ENCODE peak calls at places on chromosomes 13 and 19, in nine cellular contexts. S is thoracic aorta; X is neuronal stem cell; I is IMR-90; P is fibroblast of lung; C is stomach; W is CD8-positive, alpha-beta memory T cell; L is aorta; Q is adrenal gland. J is an unnamed sample. For H3K9me3, the result is how much of the 10 kb centered on the place peaks cover.

GRCh38 chr13:44583126-44583525 is 7.0 kb upstream of the TSC22D1 start:
- DNase-seq in W (no peak), P (peak), I (peak), C (no peak), X (no peak), S (no peak), L (no peak), Q (no peak), J (no peak)

GRCh38 chr13:21557995-21558394 is 46.0 kb downstream of the MICU2 start:
- DNase-seq in C (no peak), X (no peak), I (no peak), S (no peak), P (peak), W (no peak), Q (peak), L (no peak), J (no peak)

GRCh38 chr19:32811151-32811550 is 58.4 kb downstream of the SLC7A9 start:
- DNase-seq in X (no peak), S (no peak), W (no peak), Q (no peak), P (no peak), L (peak), C (no peak), I (no peak), J (no peak)

GRCh38 chr13:81664872-81665271 is 1323.9 kb upstream of the SPRY2 start:
- DNase-seq in P (no peak), Q (no peak), W (no peak), S (no peak), X (no peak), C (no peak), L (no peak), I (no peak), J (no peak)

GRCh38 chr13:78029891-78030290 is 111.3 kb upstream of the EDNRB start:
- DNase-seq in C (no peak), L (no peak), S (no peak), X (no peak), W (no peak), Q (no peak), I (no peak), P (no peak), J (no peak)

GRCh38 chr13:45325806-45326205 is 15.2 kb downstream of the TPT1 start:
- DNase-seq in C (no peak), Q (peak), L (no peak), W (no peak), I (peak), S (peak), P (peak), X (no peak), J (no peak)

GRCh38 chr19:15498910-15499309 is 9.4 kb upstream of the CYP4F22 start:
- DNase-seq in I (no peak), P (no peak), Q (no peak), C (no peak), W (no peak), X (no peak), S (no peak), L (no peak), J (no peak)

GRCh38 chr19:11269408-11269807 is 7.1 kb upstream of the DOCK6 start:
- DNase-seq in L (no peak), X (no peak), C (no peak), P (peak), Q (no peak), I (peak), S (no peak), W (no peak), J (no peak)

GRCh38 chr13:101289764-101290163 is 126.5 kb downstream of the NALCN start:
- DNase-seq in C (no peak), Q (no peak), W (no peak), L (no peak), I (peak), S (no peak), P (peak), X (peak), J (no peak)

GRCh38 chr19:42277821-42278809 is 9.1 kb downstream of the CIC start:
- DNase-seq in I (no peak), C (no peak), W (no peak), P (peak), L (no peak), Q (peak), S (no peak), X (no peak), J (no peak)

GRCh38 chr19:33618884-33619283 is 2.9 kb upstream of the CHST8 start:
- DNase-seq in S (no peak), L (no peak), X (no peak), C (no peak), Q (no peak), P (no peak), I (no peak), W (no peak), J (no peak)

GRCh38 chr19:18895828-18896341 is at the start of gene CERS1:
- DNase-seq in W (no peak), Q (no peak), P (peak), S (no peak), I (no peak), L (no peak), C (no peak), X (peak), J (no peak)

GRCh38 chr13:71577127-71577526 is 289.9 kb downstream of the DACH1 start:
- DNase-seq in Q (no peak), I (no peak), X (no peak), W (no peak), P (peak), L (no peak), S (no peak), C (no peak), J (no peak)

GRCh38 chr19:46951236-46951986 is 68.2 kb upstream of the NPAS1 start:
- DNase-seq in S (no peak), L (peak), C (no peak), X (no peak), W (no peak), I (peak), Q (no peak), P (peak), J (no peak)

GRCh38 chr13:61944329-61944929 is 528.8 kb upstream of the PCDH20 start:
- DNase-seq in W (no peak), C (no peak), S (no peak), X (no peak), P (no peak), I (no peak), Q (no peak), L (no peak), J (no peak)

DNA sequence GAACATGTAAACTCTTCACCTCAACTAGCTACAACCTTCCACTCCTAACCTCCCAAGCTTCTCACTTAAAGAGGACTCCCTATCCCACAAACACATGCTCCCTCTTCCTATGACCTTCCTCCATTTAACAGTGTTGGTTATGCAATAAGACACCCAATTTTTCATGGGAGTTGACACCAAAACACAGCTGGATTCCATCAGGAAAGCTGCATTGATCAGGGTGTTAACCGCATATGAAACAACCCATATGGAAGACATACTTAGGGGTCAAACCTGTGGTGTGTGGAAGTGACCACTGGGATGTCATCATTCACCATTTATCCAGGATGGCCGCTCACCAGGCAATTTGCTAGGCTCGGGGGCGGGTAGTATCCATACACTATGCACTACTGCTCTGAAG is 21.9 kb downstream of the ZNF473 start:
- DNase-seq in C (no peak), X (no peak), Q (no peak), S (no peak), I (peak), L (no peak), W (no peak), P (no peak), J (no peak)
- H3K9me3 ChIP-seq in C (half or more), X (half or more), Q (under half), S (under half), I (under half), L (under half), W (under half), P (under half), J (under half)

DNA sequence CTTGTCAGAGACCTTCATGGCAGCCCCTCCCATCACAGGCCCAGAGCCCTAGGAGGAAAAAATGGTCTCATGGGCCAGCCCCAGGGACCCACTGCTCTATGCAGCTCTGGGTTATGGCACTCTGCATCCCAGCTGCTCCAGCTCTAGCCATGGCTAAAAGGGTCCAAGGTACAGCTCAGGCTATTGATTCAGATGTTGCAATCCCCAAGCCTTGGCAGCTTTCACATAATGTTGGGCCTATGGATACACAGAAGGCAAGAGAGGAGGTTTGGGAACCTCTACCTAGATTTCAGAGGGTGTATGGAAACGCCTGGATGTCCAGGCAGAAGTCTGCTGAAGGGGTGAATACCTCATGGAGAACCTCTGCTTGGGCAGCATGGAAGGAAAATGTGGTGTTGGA is 996.0 kb downstream of the PCDH9 start:
- DNase-seq in P (no peak), L (no peak), Q (no peak), C (no peak), I (no peak), W (no peak), S (no peak), X (no peak), J (no peak)
- H3K9me3 ChIP-seq in P (under half), L (under half), Q (under half), C (under half), I (under half), W (under half), S (under half), X (under half), J (under half)

DNA sequence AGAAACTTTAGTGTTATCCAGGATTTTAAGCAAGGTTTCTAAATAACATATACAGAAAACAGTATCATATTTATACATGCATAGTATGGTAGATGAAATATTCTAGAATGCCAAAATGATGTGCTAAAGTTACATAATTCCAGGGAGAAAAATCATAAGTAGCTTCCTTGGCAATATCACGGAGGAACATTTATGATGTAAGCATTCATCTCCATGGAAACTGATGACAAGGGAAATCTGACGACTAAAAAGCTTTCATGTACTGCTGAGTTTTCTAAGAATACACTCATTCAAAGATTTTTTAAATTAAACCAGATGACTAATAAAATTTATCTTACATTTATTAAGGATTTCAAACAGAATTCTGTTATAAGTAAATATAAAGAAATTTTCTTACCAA is 4.7 kb downstream of the TEX30 start:
- DNase-seq in S (no peak), Q (no peak), X (no peak), C (no peak), P (no peak), W (no peak), I (no peak), L (no peak), J (no peak)
- H3K9me3 ChIP-seq in S (under half), Q (under half), X (under half), C (under half), P (under half), W (under half), I (under half), L (under half), J (under half)

GRCh38 chr19:57687363-57688010 is 5.7 kb downstream of the ZNF551 start:
- DNase-seq in I (no peak), S (no peak), X (no peak), W (no peak), L (no peak), Q (no peak), C (no peak), P (no peak), J (no peak)

GRCh38 chr19:57688011-57688763 is 6.4 kb downstream of the ZNF551 start:
- DNase-seq in C (no peak), X (no peak), I (no peak), W (no peak), S (no peak), P (no peak), L (no peak), Q (no peak), J (no peak)

GRCh38 chr19:57686727-57687126 is 5.0 kb downstream of the ZNF551 start:
- DNase-seq in S (no peak), C (no peak), W (no peak), X (no peak), I (no peak), L (no peak), Q (no peak), P (no peak), J (no peak)

GRCh38 chr19:57689750-57690149 is 8.0 kb downstream of the ZNF551 start:
- DNase-seq in W (no peak), I (no peak), L (no peak), S (no peak), C (no peak), P (no peak), Q (no peak), X (no peak), J (no peak)
- H3K9me3 ChIP-seq in W (half or more), I (half or more), L (half or more), S (half or more), C (half or more), P (under half), Q (under half), X (half or more), J (half or more)

GRCh38 chr19:57903298-57904174 is 12.9 kb downstream of the ZNF417 start:
- DNase-seq in X (no peak), S (no peak), P (peak), Q (no peak), L (no peak), C (no peak), W (no peak), I (peak), J (no peak)

GRCh38 chr19:57907394-57907793 is 9.0 kb downstream of the ZNF417 start:
- DNase-seq in S (no peak), C (no peak), W (no peak), P (no peak), Q (no peak), I (no peak), X (no peak), L (no peak), J (no peak)

DNA sequence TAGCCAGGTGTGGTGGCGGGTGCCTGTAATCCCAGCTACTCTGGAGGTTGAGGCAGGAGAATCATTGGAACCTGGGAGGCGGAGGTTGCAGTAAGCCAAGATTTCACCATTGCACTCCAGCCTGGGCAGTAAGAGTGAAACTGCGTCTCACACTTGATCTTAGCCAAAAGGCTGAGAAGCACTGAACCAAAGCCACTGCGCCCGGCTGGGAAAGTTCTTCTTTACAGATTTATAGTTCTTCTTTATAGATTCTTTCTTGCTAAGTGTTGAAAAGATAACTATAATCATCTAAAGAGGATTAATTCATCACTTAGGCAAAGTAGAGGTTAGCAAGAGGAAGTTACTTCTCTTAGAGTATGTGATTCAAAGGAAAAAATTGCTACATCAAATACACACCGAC is 11.1 kb downstream of the ZNF417 start:
- DNase-seq in X (no peak), Q (no peak), W (no peak), I (no peak), C (no peak), S (no peak), P (no peak), L (no peak), J (no peak)
- H3K9me3 ChIP-seq in X (under half), Q (under half), W (under half), I (under half), C (half or more), S (half or more), P (under half), L (under half), J (under half)

DNA sequence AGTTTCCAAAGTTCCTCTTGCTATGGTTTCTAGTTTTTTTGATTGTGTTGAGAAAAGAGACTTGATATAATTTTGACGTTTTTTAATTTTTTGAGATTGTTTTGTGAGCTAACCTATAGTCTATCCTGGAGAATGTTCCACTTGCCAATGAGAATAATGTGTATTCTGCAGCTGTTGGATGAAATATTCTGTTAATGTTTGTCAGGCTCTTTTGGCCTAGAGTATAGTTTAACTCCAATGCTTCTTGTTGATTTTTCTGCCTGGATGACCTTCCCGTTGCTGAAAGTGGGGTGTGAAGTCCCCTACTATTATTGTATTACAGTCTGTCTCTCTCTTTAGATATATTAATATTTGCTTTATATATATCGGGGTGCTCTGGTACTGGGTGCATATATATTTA is 40.0 kb downstream of the RASA3 start:
- DNase-seq in S (no peak), W (no peak), L (no peak), X (no peak), I (no peak), C (no peak), P (no peak), Q (no peak), J (no peak)
- H3K9me3 ChIP-seq in S (under half), W (under half), L (under half), X (under half), I (under half), C (under half), P (under half), Q (under half), J (under half)

GRCh38 chr19:35641515-35642151 is at the start of gene ETV2:
- DNase-seq in Q (no peak), L (no peak), C (peak), S (no peak), P (peak), X (no peak), I (peak), W (peak), J (no peak)
- H3K9me3 ChIP-seq in Q (under half), L (under half), C (under half), S (under half), P (under half), X (under half), I (under half), W (under half), J (under half)

GRCh38 chr19:37136118-37136517 is 36.4 kb downstream of the ZNF585A start:
- DNase-seq in C (no peak), X (no peak), Q (no peak), L (no peak), I (no peak), W (no peak), S (no peak), P (no peak), J (no peak)
- H3K9me3 ChIP-seq in C (half or more), X (half or more), Q (under half), L (under half), I (half or more), W (half or more), S (half or more), P (under half), J (under half)

GRCh38 chr13:25874064-25874737 is 177.6 kb downstream of the SHISA2 start:
- DNase-seq in Q (no peak), S (no peak), L (no peak), W (no peak), X (no peak), P (no peak), C (no peak), I (no peak), J (no peak)

GRCh38 chr13:25872871-25873607 is 178.8 kb downstream of the SHISA2 start:
- DNase-seq in X (no peak), W (no peak), I (no peak), P (peak), S (no peak), L (no peak), Q (no peak), C (no peak), J (no peak)

GRCh38 chr13:25879466-25879865 is 172.3 kb downstream of the SHISA2 start:
- DNase-seq in X (no peak), Q (no peak), C (no peak), L (no peak), P (no peak), I (no peak), W (no peak), S (no peak), J (no peak)

GRCh38 chr13:25874907-25875306 is 176.9 kb downstream of the SHISA2 start:
- DNase-seq in W (peak), S (no peak), L (no peak), Q (peak), C (no peak), P (no peak), I (no peak), X (no peak), J (no peak)

DNA sequence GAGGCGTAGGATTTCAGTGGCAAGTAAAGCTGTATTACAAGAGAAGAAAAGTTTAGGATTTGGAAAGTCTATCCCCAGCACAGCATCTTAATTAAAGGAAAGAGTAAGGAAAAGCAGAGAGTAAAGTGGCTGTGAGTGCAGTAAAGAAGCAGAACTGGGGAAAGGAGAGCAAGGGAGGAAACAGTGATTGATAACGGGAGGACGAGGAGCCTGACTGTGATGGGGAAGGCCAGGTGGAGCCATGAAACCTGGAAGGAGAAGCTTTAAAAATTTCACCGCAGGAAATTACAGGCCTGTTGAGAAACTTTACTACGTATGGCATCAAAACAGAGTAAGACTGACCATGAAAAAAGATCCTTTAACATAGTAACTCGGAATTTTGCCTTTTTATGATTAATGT is 175.6 kb downstream of the SHISA2 start:
- DNase-seq in Q (no peak), L (no peak), S (no peak), C (no peak), I (no peak), X (no peak), P (no peak), W (no peak), J (no peak)
- H3K9me3 ChIP-seq in Q (under half), L (under half), S (under half), C (under half), I (under half), X (under half), P (under half), W (under half), J (under half)

J was measured in T-helper 17 cell.